ENCODE peak calls at places on chromosomes 12 and 14, in five cellular contexts. V, F, Q, B and R are unnamed samples.
A peak's percentile ranks its signal among the peaks of the same experiment; 100 is the strongest.

GRCh38 chr14:57326253-57326652 is 57.5 kb downstream of the AP5M1 start:
- DNase-seq in V (no peak), F (no peak), Q (no peak), B (no peak), R (no peak)

GRCh38 chr14:33943484-33943883 is 7.4 kb downstream of the EGLN3 start:
- DNase-seq in V (no peak), F (no peak), Q (no peak), B (no peak), R (no peak)

GRCh38 chr12:83823386-83824045 is 1089.1 kb downstream of the SLC6A15 start:
- DNase-seq in V (peak; percentile 10), F (peak; percentile 60), Q (peak; percentile 50), B (no peak), R (peak; percentile 11)

GRCh38 chr12:5232826-5233500 is 189.3 kb downstream of the KCNA5 start:
- DNase-seq in V (peak; percentile 86), F (no peak), Q (no peak), B (no peak), R (no peak)

GRCh38 chr12:110917467-110917866 is 2.9 kb downstream of the MYL2 start:
- DNase-seq in V (no peak), F (peak; percentile 91), Q (no peak), B (no peak), R (no peak)

GRCh38 chr12:89117448-89118034 is 234.8 kb downstream of the DUSP6 start:
- DNase-seq in V (no peak), F (peak; percentile 76), Q (no peak), B (no peak), R (no peak)

GRCh38 chr12:18849080-18849479 is 111.2 kb downstream of the CAPZA3 start:
- DNase-seq in V (no peak), F (peak; percentile 38), Q (no peak), B (no peak), R (no peak)

GRCh38 chr12:119036878-119037493 is 55.6 kb downstream of the SRRM4 start:
- DNase-seq in V (peak; percentile 69), F (peak; percentile 28), Q (no peak), B (no peak), R (no peak)

GRCh38 chr12:104605685-104606084 is 148.9 kb downstream of the CHST11 start:
- DNase-seq in V (no peak), F (no peak), Q (peak; percentile 85), B (no peak), R (no peak)